ENCODE peak calls at places on chromosomes 6 and 20, in seven cellular contexts. A, V, N, G, H, D and J are unnamed samples.

GRCh38 chr6:26026833-26027490 is 60.3 kb upstream of the HFE start:
- DNase-seq in A (peak; percentile 89), V (peak; percentile 90), N (peak; percentile 95), G (peak; percentile 91), H (peak; percentile 96), D (peak; percentile 95), J (peak; percentile 99)

GRCh38 chr6:6376845-6377244 is 56.4 kb upstream of the F13A1 start:
- DNase-seq in A (no peak), V (no peak), N (no peak), G (no peak), H (no peak), D (no peak), J (no peak)

GRCh38 chr6:124462746-124463145 is 499.5 kb upstream of the RNF217 start:
- DNase-seq in A (no peak), V (no peak), N (no peak), G (no peak), H (no peak), D (no peak), J (no peak)

GRCh38 chr20:23072892-23073586 is 13.1 kb downstream of the CD93 start:
- DNase-seq in A (no peak), V (no peak), N (no peak), G (no peak), H (no peak), D (no peak), J (no peak)

GRCh38 chr6:32369678-32370077 is 2.0 kb downstream of the TSBP1 start:
- DNase-seq in A (no peak), V (peak; percentile 94), N (no peak), G (no peak), H (no peak), D (no peak), J (no peak)

GRCh38 chr6:148064406-148065134 is 278.1 kb upstream of the SASH1 start:
- DNase-seq in A (no peak), V (peak; percentile 20), N (peak; percentile 34), G (no peak), H (peak; percentile 57), D (no peak), J (no peak)

GRCh38 chr20:43925786-43926185 is 11.1 kb downstream of the TOX2 start:
- DNase-seq in A (no peak), V (peak; percentile 63), N (no peak), G (no peak), H (no peak), D (peak; percentile 33), J (no peak)

GRCh38 chr20:52268184-52268583 is 76.6 kb upstream of the ZFP64 start:
- DNase-seq in A (no peak), V (peak; percentile 60), N (no peak), G (no peak), H (no peak), D (no peak), J (no peak)

GRCh38 chr20:37314617-37315292 is 25.3 kb downstream of the MANBAL start:
- DNase-seq in A (peak; percentile 80), V (peak; percentile 13), N (no peak), G (no peak), H (peak; percentile 89), D (no peak), J (no peak)

GRCh38 chr6:8082954-8083858 is 19.0 kb upstream of the BLOC1S5 start:
- DNase-seq in A (no peak), V (peak; percentile 96), N (peak; percentile 16), G (no peak), H (no peak), D (no peak), J (no peak)

GRCh38 chr6:31058128-31058894 is 48.0 kb downstream of the MUC22 start:
- DNase-seq in A (no peak), V (peak; percentile 96), N (peak; percentile 62), G (no peak), H (no peak), D (no peak), J (peak; percentile 67)

GRCh38 chr20:36717657-36718056 is 28.2 kb downstream of the NDRG3 start:
- DNase-seq in A (no peak), V (peak; percentile 8), N (no peak), G (no peak), H (no peak), D (peak; percentile 7), J (peak; percentile 17)

GRCh38 chr20:24519476-24519875 is 50.0 kb downstream of the SYNDIG1 start:
- DNase-seq in A (no peak), V (no peak), N (no peak), G (no peak), H (no peak), D (no peak), J (no peak)

GRCh38 chr20:3819413-3820047 is 817 bp upstream of the AP5S1 start:
- DNase-seq in A (no peak), V (no peak), N (no peak), G (no peak), H (peak; percentile 71), D (no peak), J (no peak)

GRCh38 chr6:89644864-89645263 is 6.3 kb upstream of the LYRM2 start:
- DNase-seq in A (no peak), V (no peak), N (no peak), G (no peak), H (no peak), D (no peak), J (no peak)

GRCh38 chr6:105179244-105180065 is at the start of gene POPDC3:
- DNase-seq in A (peak; percentile 77), V (peak; percentile 69), N (peak; percentile 54), G (peak; percentile 49), H (no peak), D (no peak), J (no peak)

GRCh38 chr6:32092760-32093497 is 16.2 kb downstream of the TNXB start:
- DNase-seq in A (peak; percentile 39), V (peak; percentile 69), N (peak; percentile 51), G (no peak), H (no peak), D (no peak), J (no peak)

GRCh38 chr20:47607208-47607613 is 105.5 kb downstream of the NCOA3 start:
- DNase-seq in A (no peak), V (peak; percentile 63), N (no peak), G (no peak), H (no peak), D (no peak), J (no peak)

GRCh38 chr6:42431356-42431755 is 20.4 kb downstream of the TRERF1 start:
- DNase-seq in A (no peak), V (no peak), N (no peak), G (no peak), H (no peak), D (no peak), J (no peak)

GRCh38 chr6:169074551-169074950 is 179.1 kb downstream of the THBS2 start:
- DNase-seq in A (no peak), V (peak; percentile 27), N (no peak), G (no peak), H (no peak), D (no peak), J (no peak)

GRCh38 chr6:14029605-14030004 is 88.0 kb upstream of the CD83 start:
- DNase-seq in A (no peak), V (no peak), N (no peak), G (no peak), H (no peak), D (no peak), J (no peak)

GRCh38 chr20:50302463-50303041 is 111.9 kb downstream of the CEBPB start:
- DNase-seq in A (no peak), V (peak; percentile 77), N (no peak), G (peak; percentile 25), H (no peak), D (no peak), J (no peak)

GRCh38 chr20:44704551-44704971 is 10.6 kb upstream of the CCN5 start:
- DNase-seq in A (peak; percentile 54), V (peak; percentile 77), N (no peak), G (no peak), H (no peak), D (no peak), J (no peak)

GRCh38 chr20:14707865-14708574 is 370.6 kb upstream of the FLRT3 start:
- DNase-seq in A (no peak), V (no peak), N (no peak), G (no peak), H (no peak), D (no peak), J (peak; percentile 51)
- H3K4me3 ChIP-seq in A (no peak overlapping the region), V (no peak overlapping the region), N (no peak overlapping the region), G (no peak overlapping the region), H (no peak overlapping the region), D (no peak overlapping the region), J (no peak overlapping the region)

DNA sequence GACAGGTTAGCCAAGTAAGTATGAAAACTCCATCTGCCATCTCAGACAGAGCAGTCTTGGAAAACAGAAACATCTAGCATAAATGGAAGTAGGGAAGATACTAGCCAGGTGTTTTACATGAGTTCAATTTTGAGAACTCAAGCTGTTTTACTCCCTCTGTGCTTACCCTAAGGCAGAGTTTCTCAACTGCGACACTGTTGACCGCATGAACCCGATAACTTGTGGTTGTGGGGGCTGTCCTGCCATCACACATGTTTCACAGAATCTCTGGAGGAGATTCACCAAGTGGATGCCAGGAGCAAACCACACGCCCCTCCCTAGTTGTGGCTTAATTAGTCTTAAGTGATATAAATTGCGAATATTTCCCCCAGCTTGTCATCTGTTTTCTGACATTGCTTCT is 2.3 kb upstream of the SERPINB6 start:
- DNase-seq in A (no peak), V (peak; percentile 52), N (no peak), G (no peak), H (no peak), D (no peak), J (no peak)
- H3K4me1 ChIP-seq in A (peaks cover 6% of the 10 kb centered on the region), V (peaks cover 54% of the 10 kb centered on the region), N (peaks cover 24% of the 10 kb centered on the region), G (peaks cover 5% of the 10 kb centered on the region), H (peaks cover 8% of the 10 kb centered on the region), D (peaks cover 26% of the 10 kb centered on the region), J (no peaks in the 10 kb centered on the region)

DNA sequence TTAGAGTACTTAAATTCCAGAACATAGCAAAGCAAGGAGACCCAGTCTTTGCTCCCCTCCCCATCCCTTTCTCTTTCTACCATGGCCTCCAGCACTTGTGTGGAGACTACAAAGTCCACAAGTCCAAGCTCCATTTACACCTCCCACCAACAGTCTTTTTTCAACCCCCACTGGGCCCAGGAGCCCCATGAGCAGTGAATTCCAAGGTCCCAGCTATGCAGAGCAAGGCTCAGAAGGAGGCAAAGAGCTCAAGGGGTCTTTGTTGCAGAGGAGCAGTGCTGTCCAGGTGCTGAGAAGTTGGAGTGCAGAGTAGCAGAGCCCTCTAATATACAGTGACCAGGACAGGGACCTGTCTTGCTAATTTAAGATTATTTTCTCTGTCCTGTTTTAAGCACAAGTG is 9.0 kb downstream of the PAK5 start:
- DNase-seq in A (no peak), V (no peak), N (peak; percentile 7), G (no peak), H (no peak), D (no peak), J (peak; percentile 2)
- H3K4me3 ChIP-seq in A (no peak overlapping the region), V (no peak overlapping the region), N (no peak overlapping the region), G (no peak overlapping the region), H (no peak overlapping the region), D (no peak overlapping the region), J (no peak overlapping the region)

DNA sequence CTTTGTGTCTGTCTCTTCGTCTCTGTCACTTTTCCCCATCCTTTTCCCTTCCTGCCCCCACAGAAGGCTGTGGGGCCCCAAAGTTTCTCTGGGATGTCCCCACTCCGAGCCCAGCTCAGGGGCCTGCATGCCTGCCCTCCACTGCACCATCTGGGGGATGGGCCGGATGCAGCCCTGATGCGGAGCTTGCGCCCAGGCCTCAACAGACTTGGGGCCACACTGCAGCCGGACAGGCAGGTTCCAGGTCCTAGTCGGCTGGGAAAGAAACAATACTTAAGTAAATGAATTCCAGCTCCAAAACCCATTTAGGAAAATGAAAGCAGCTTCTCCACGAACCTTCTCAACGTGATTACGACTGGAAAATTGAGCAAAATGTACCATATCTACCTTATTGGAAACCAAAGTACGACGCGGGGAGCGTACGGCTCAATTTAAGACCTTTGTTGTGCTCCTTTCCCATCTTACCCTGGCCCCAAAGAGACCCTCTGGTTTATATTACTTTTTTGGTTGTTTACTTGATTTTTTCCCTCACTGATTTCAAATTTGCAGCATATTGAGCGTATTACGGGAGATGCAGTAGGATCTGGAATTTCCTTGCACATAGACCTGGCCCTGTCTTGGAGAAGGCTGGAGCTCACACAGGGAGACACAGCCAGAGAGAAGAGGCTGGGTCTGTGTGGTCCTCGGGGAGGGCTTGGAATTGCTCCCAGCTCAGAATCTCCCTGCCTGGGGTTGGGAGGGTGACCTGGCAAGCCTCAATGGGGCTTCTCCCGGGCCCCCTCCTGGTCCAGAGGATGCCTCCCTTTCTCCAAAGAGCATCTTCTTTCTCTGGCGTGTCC is 8.0 kb downstream of the FOXC1 start:
- DNase-seq in A (peak; percentile 27), V (no peak), N (no peak), G (peak; percentile 18), H (peak; percentile 74), D (no peak), J (no peak)
- H3K4me1 ChIP-seq in A (no peaks in the 10 kb centered on the region), V (peaks cover 3% of the 10 kb centered on the region), N (peaks cover 19% of the 10 kb centered on the region), G (no peaks in the 10 kb centered on the region), H (no peaks in the 10 kb centered on the region), D (no peaks in the 10 kb centered on the region), J (no peaks in the 10 kb centered on the region)